ENCODE peak calls at places on chromosomes 3 and 15, in six cellular contexts. One of them, this sample, is unnamed.

GRCh38 chr15:88904257-88904807 is 8.8 kb downstream of the MFGE8 start:
- DNase-seq in iPS-NIHi11: no peak
- DNase-seq in NCI-H446: no peak
- DNase-seq in stimulated activated CD4-positive, alpha-beta T cell treated with anti-CD3 and anti-CD28 coated beads, TNF-alpha, amount 100 ng/mL, for 1 hour: no peak
- DNase-seq in sigmoid colon: peak
- DNase-seq in left ventricle myocardium inferior: no peak
- DNase-seq in this sample: no peak

GRCh38 chr15:77851696-77852095 is 219.0 kb upstream of the LINGO1 start:
- DNase-seq in iPS-NIHi11: no peak
- DNase-seq in sigmoid colon: peak
- DNase-seq in NCI-H446: peak
- DNase-seq in stimulated activated CD4-positive, alpha-beta T cell treated with anti-CD3 and anti-CD28 coated beads, TNF-alpha, amount 100 ng/mL, for 1 hour: no peak
- DNase-seq in left ventricle myocardium inferior: no peak
- DNase-seq in this sample: no peak

GRCh38 chr3:152296382-152296781 is 27.7 kb downstream of the MBNL1 start:
- DNase-seq in left ventricle myocardium inferior: no peak
- DNase-seq in iPS-NIHi11: no peak
- DNase-seq in stimulated activated CD4-positive, alpha-beta T cell treated with anti-CD3 and anti-CD28 coated beads, TNF-alpha, amount 100 ng/mL, for 1 hour: no peak
- DNase-seq in sigmoid colon: no peak
- DNase-seq in NCI-H446: no peak
- DNase-seq in this sample: no peak

GRCh38 chr15:57356636-57357035 is 19.7 kb upstream of the CGNL1 start:
- DNase-seq in sigmoid colon: no peak
- DNase-seq in stimulated activated CD4-positive, alpha-beta T cell treated with anti-CD3 and anti-CD28 coated beads, TNF-alpha, amount 100 ng/mL, for 1 hour: no peak
- DNase-seq in iPS-NIHi11: no peak
- DNase-seq in left ventricle myocardium inferior: no peak
- DNase-seq in NCI-H446: no peak
- DNase-seq in this sample: no peak

GRCh38 chr15:66294932-66295235 is 1.5 kb downstream of the DIS3L start:
- DNase-seq in sigmoid colon: no peak
- DNase-seq in stimulated activated CD4-positive, alpha-beta T cell treated with anti-CD3 and anti-CD28 coated beads, TNF-alpha, amount 100 ng/mL, for 1 hour: no peak
- DNase-seq in NCI-H446: no peak
- DNase-seq in iPS-NIHi11: no peak
- DNase-seq in left ventricle myocardium inferior: no peak
- DNase-seq in this sample: no peak

GRCh38 chr3:45225465-45226205 is 452 bp downstream of the TMEM158 start:
- DNase-seq in NCI-H446: no peak
- DNase-seq in stimulated activated CD4-positive, alpha-beta T cell treated with anti-CD3 and anti-CD28 coated beads, TNF-alpha, amount 100 ng/mL, for 1 hour: peak
- DNase-seq in left ventricle myocardium inferior: peak
- DNase-seq in sigmoid colon: no peak
- DNase-seq in iPS-NIHi11: peak
- DNase-seq in this sample: no peak

GRCh38 chr3:112093180-112093522 is 7.0 kb downstream of the C3orf52 start:
- DNase-seq in stimulated activated CD4-positive, alpha-beta T cell treated with anti-CD3 and anti-CD28 coated beads, TNF-alpha, amount 100 ng/mL, for 1 hour: no peak
- DNase-seq in left ventricle myocardium inferior: no peak
- DNase-seq in sigmoid colon: no peak
- DNase-seq in iPS-NIHi11: no peak
- DNase-seq in NCI-H446: no peak
- DNase-seq in this sample: no peak

GRCh38 chr15:95958417-95958816 is 372.1 kb upstream of the NR2F2 start:
- DNase-seq in NCI-H446: no peak
- DNase-seq in left ventricle myocardium inferior: no peak
- DNase-seq in sigmoid colon: no peak
- DNase-seq in stimulated activated CD4-positive, alpha-beta T cell treated with anti-CD3 and anti-CD28 coated beads, TNF-alpha, amount 100 ng/mL, for 1 hour: no peak
- DNase-seq in iPS-NIHi11: no peak
- DNase-seq in this sample: no peak

GRCh38 chr3:114469070-114469469 is 175.2 kb downstream of the TIGIT start:
- DNase-seq in stimulated activated CD4-positive, alpha-beta T cell treated with anti-CD3 and anti-CD28 coated beads, TNF-alpha, amount 100 ng/mL, for 1 hour: no peak
- DNase-seq in sigmoid colon: no peak
- DNase-seq in NCI-H446: no peak
- DNase-seq in left ventricle myocardium inferior: no peak
- DNase-seq in iPS-NIHi11: no peak
- DNase-seq in this sample: no peak

GRCh38 chr3:111173328-111173900 is 101.8 kb downstream of the NECTIN3 start:
- DNase-seq in sigmoid colon: no peak
- DNase-seq in iPS-NIHi11: peak
- DNase-seq in stimulated activated CD4-positive, alpha-beta T cell treated with anti-CD3 and anti-CD28 coated beads, TNF-alpha, amount 100 ng/mL, for 1 hour: no peak
- DNase-seq in NCI-H446: no peak
- DNase-seq in left ventricle myocardium inferior: no peak
- DNase-seq in this sample: no peak

GRCh38 chr3:115697263-115698053 is 74.1 kb downstream of the GAP43 start:
- DNase-seq in stimulated activated CD4-positive, alpha-beta T cell treated with anti-CD3 and anti-CD28 coated beads, TNF-alpha, amount 100 ng/mL, for 1 hour: no peak
- DNase-seq in iPS-NIHi11: no peak
- DNase-seq in left ventricle myocardium inferior: no peak
- DNase-seq in NCI-H446: no peak
- DNase-seq in sigmoid colon: no peak
- DNase-seq in this sample: no peak

GRCh38 chr15:51087513-51087912 is 7.2 kb downstream of the TNFAIP8L3 start:
- DNase-seq in iPS-NIHi11: no peak
- DNase-seq in stimulated activated CD4-positive, alpha-beta T cell treated with anti-CD3 and anti-CD28 coated beads, TNF-alpha, amount 100 ng/mL, for 1 hour: no peak
- DNase-seq in sigmoid colon: no peak
- DNase-seq in left ventricle myocardium inferior: no peak
- DNase-seq in NCI-H446: no peak
- DNase-seq in this sample: no peak

GRCh38 chr3:136891934-136892855 is 30.2 kb downstream of the NCK1 start:
- DNase-seq in iPS-NIHi11: no peak
- DNase-seq in sigmoid colon: no peak
- DNase-seq in left ventricle myocardium inferior: no peak
- DNase-seq in stimulated activated CD4-positive, alpha-beta T cell treated with anti-CD3 and anti-CD28 coated beads, TNF-alpha, amount 100 ng/mL, for 1 hour: no peak
- DNase-seq in NCI-H446: no peak
- DNase-seq in this sample: no peak

GRCh38 chr3:172939651-172940293 is 189.2 kb downstream of the ECT2 start:
- DNase-seq in sigmoid colon: no peak
- DNase-seq in stimulated activated CD4-positive, alpha-beta T cell treated with anti-CD3 and anti-CD28 coated beads, TNF-alpha, amount 100 ng/mL, for 1 hour: no peak
- DNase-seq in NCI-H446: no peak
- DNase-seq in left ventricle myocardium inferior: no peak
- DNase-seq in iPS-NIHi11: no peak
- DNase-seq in this sample: no peak

GRCh38 chr15:74013374-74013893 is 18.9 kb downstream of the PML start:
- DNase-seq in left ventricle myocardium inferior: no peak
- DNase-seq in stimulated activated CD4-positive, alpha-beta T cell treated with anti-CD3 and anti-CD28 coated beads, TNF-alpha, amount 100 ng/mL, for 1 hour: no peak
- DNase-seq in sigmoid colon: no peak
- DNase-seq in iPS-NIHi11: no peak
- DNase-seq in NCI-H446: no peak
- DNase-seq in this sample: no peak

GRCh38 chr3:169665264-169666078 is 2.0 kb upstream of the MECOM start:
- DNase-seq in NCI-H446: no peak
- DNase-seq in iPS-NIHi11: no peak
- DNase-seq in left ventricle myocardium inferior: no peak
- DNase-seq in stimulated activated CD4-positive, alpha-beta T cell treated with anti-CD3 and anti-CD28 coated beads, TNF-alpha, amount 100 ng/mL, for 1 hour: no peak
- DNase-seq in sigmoid colon: no peak
- DNase-seq in this sample: no peak

GRCh38 chr3:149576071-149576564 is 81.7 kb downstream of the WWTR1 start:
- DNase-seq in sigmoid colon: no peak
- DNase-seq in iPS-NIHi11: peak
- DNase-seq in stimulated activated CD4-positive, alpha-beta T cell treated with anti-CD3 and anti-CD28 coated beads, TNF-alpha, amount 100 ng/mL, for 1 hour: no peak
- DNase-seq in left ventricle myocardium inferior: no peak
- DNase-seq in NCI-H446: peak
- DNase-seq in this sample: peak

This sample was measured in ovary.